ENCODE peak calls at places on chromosome 3, in six cellular contexts. H is iPS DF 6.9, B is RCC 7860, V is PC-9, Z is H4, M is M059J. J is an unnamed sample.

GRCh38 chr3:19183572-19183971 is 35.3 kb downstream of the KCNH8 start:
- DNase-seq in M (no peak), B (no peak), Z (no peak), V (no peak), H (no peak), J (no peak)

GRCh38 chr3:125054436-125055164 is 1.2 kb downstream of the HEG1 start:
- DNase-seq in H (no peak), Z (peak; percentile 81), B (peak; percentile 66), M (peak; percentile 85), V (no peak), J (peak; percentile 23)

GRCh38 chr3:64063207-64063981 is 40.1 kb upstream of the PSMD6 start:
- DNase-seq in V (no peak), H (no peak), M (peak; percentile 19), Z (no peak), B (no peak), J (no peak)

GRCh38 chr3:16477054-16477453 is 36.4 kb downstream of the RFTN1 start:
- DNase-seq in H (no peak), V (no peak), B (no peak), M (peak; percentile 25), Z (no peak), J (no peak)

GRCh38 chr3:37174532-37175126 is at the start of gene LRRFIP2:
- DNase-seq in V (no peak), B (peak; percentile 79), M (peak; percentile 69), Z (no peak), H (no peak), J (no peak)

GRCh38 chr3:13022348-13023250 is 50.6 kb downstream of the IQSEC1 start:
- DNase-seq in M (peak; percentile 90), H (no peak), Z (peak; percentile 93), V (peak; percentile 94), B (no peak), J (peak; percentile 56)

GRCh38 chr3:177749836-177750235 is 552.6 kb upstream of the TBL1XR1 start:
- DNase-seq in Z (no peak), B (no peak), M (no peak), V (no peak), H (no peak), J (no peak)

GRCh38 chr3:4571690-4572334 is 78.7 kb downstream of the ITPR1 start:
- DNase-seq in V (no peak), H (no peak), M (no peak), Z (no peak), B (no peak), J (no peak)

GRCh38 chr3:46472056-46472455 is 7.4 kb upstream of the LTF start:
- DNase-seq in B (no peak), Z (no peak), M (no peak), H (no peak), V (no peak), J (no peak)

GRCh38 chr3:66442254-66443249 is 58.3 kb downstream of the LRIG1 start:
- DNase-seq in B (peak; percentile 18), Z (peak; percentile 70), M (peak; percentile 71), H (peak; percentile 92), V (no peak), J (peak; percentile 63)

GRCh38 chr3:8848696-8849131 is 79.3 kb upstream of the OXTR start:
- DNase-seq in H (no peak), V (no peak), B (peak; percentile 64), M (peak; percentile 48), Z (no peak), J (no peak)

GRCh38 chr3:32226875-32227500 is 11.5 kb upstream of the CMTM8 start:
- DNase-seq in M (peak; percentile 62), B (peak; percentile 7), V (no peak), Z (no peak), H (no peak), J (no peak)

GRCh38 chr3:180402463-180403073 is 199.4 kb upstream of the TTC14 start:
- DNase-seq in H (no peak), Z (no peak), M (no peak), B (peak; percentile 30), V (no peak), J (no peak)

GRCh38 chr3:196638922-196639516 is 475 bp upstream of the NRROS start:
- DNase-seq in V (no peak), Z (no peak), B (no peak), H (no peak), M (no peak), J (no peak)

GRCh38 chr3:181687190-181687589 is 24.5 kb upstream of the SOX2 start:
- DNase-seq in Z (no peak), B (no peak), M (no peak), H (no peak), V (no peak), J (no peak)

GRCh38 chr3:133891662-133892389 is 3.9 kb downstream of the RAB6B start:
- DNase-seq in H (no peak), Z (no peak), V (no peak), M (no peak), B (no peak), J (no peak)

GRCh38 chr3:117054551-117054950 is 345.0 kb downstream of the TUSC7 start:
- DNase-seq in Z (no peak), H (no peak), V (no peak), M (no peak), B (no peak), J (no peak)

GRCh38 chr3:125582707-125583106 is 12.6 kb downstream of the OSBPL11 start:
- DNase-seq in M (peak; percentile 28), Z (no peak), V (no peak), H (no peak), B (no peak), J (no peak)

GRCh38 chr3:152051501-152052404 is 178.3 kb downstream of the SUCNR1 start:
- DNase-seq in M (peak; percentile 37), V (no peak), H (no peak), Z (no peak), B (no peak), J (no peak)

GRCh38 chr3:14225421-14225820 is 46.8 kb downstream of the LSM3 start:
- DNase-seq in V (no peak), H (no peak), B (no peak), M (peak; percentile 48), Z (no peak), J (peak; percentile 43)

GRCh38 chr3:149487598-149488197 is 13.2 kb downstream of the TM4SF4 start:
- DNase-seq in M (no peak), H (no peak), Z (peak; percentile 34), V (no peak), B (no peak), J (peak; percentile 26)

GRCh38 chr3:171556574-171557145 is 96.5 kb upstream of the TNIK start:
- DNase-seq in M (peak; percentile 36), B (peak; percentile 24), H (no peak), Z (no peak), V (peak; percentile 18), J (no peak)

GRCh38 chr3:16060358-16060852 is 114.1 kb upstream of the GALNT15 start:
- DNase-seq in V (peak; percentile 77), H (peak; percentile 18), M (peak; percentile 99), Z (peak; percentile 97), B (peak; percentile 88), J (no peak)

GRCh38 chr3:8201886-8202285 is 299.7 kb upstream of the LMCD1 start:
- DNase-seq in H (no peak), B (no peak), Z (no peak), M (no peak), V (peak; percentile 5), J (no peak)

GRCh38 chr3:39718674-39719595 is 90.5 kb upstream of the MYRIP start:
- DNase-seq in M (peak; percentile 4), B (no peak), Z (peak; percentile 14), H (no peak), V (no peak), J (no peak)

GRCh38 chr3:36124118-36124796 is 256.0 kb upstream of the STAC start:
- DNase-seq in H (peak; percentile 64), Z (peak; percentile 2), M (peak; percentile 70), B (peak; percentile 82), V (peak; percentile 40), J (no peak)

GRCh38 chr3:55648591-55649318 is 161.6 kb upstream of the WNT5A start:
- DNase-seq in V (no peak), H (peak; percentile 85), M (no peak), B (no peak), Z (no peak), J (no peak)

GRCh38 chr3:147419062-147419701 is 10.0 kb downstream of the ZIC1 start:
- DNase-seq in V (peak; percentile 33), M (peak; percentile 81), B (no peak), Z (no peak), H (no peak), J (no peak)

GRCh38 chr3:157417247-157417646 is 19.4 kb upstream of the PTX3 start:
- DNase-seq in V (no peak), B (peak; percentile 66), M (peak; percentile 81), H (no peak), Z (no peak), J (no peak)

GRCh38 chr3:95923496-95924210 is 890.7 kb upstream of the EPHA6 start:
- DNase-seq in B (peak; percentile 89), V (no peak), M (peak; percentile 81), Z (peak; percentile 96), H (no peak), J (no peak)

GRCh38 chr3:23094890-23095462 is 108.2 kb upstream of the UBE2E2 start:
- DNase-seq in V (peak; percentile 56), M (peak; percentile 68), B (peak; percentile 77), Z (peak; percentile 61), H (no peak), J (no peak)

GRCh38 chr3:4983739-4984510 is 4.7 kb downstream of the BHLHE40 start:
- DNase-seq in V (peak; percentile 70), M (peak; percentile 91), H (no peak), Z (peak; percentile 78), B (peak; percentile 96), J (peak; percentile 61)

GRCh38 chr3:11660242-11660641 is 16.5 kb upstream of the VGLL4 start:
- DNase-seq in V (no peak), M (no peak), B (no peak), H (no peak), Z (no peak), J (no peak)

GRCh38 chr3:157305392-157305791 is 131.3 kb upstream of the PTX3 start:
- DNase-seq in Z (no peak), B (no peak), M (no peak), V (no peak), H (no peak), J (no peak)

GRCh38 chr3:30318110-30318509 is 288.3 kb upstream of the TGFBR2 start:
- DNase-seq in V (no peak), Z (no peak), M (no peak), B (no peak), H (no peak), J (no peak)